ENCODE peak calls at places on chromosomes 16 and 17, in six cellular contexts. L, W, Y, B, M and C are unnamed samples.

GRCh38 chr16:20612551-20613470 is 36.6 kb upstream of the ACSM2B start:
- DNase-seq in W (no peak), Y (no peak), M (no peak), B (no peak), L (no peak), C (no peak)

GRCh38 chr17:72120878-72121163 is at the start of gene SOX9:
- DNase-seq in W (peak; percentile 81), L (no peak), B (no peak), Y (peak; percentile 98), M (no peak), C (peak; percentile 90)

GRCh38 chr17:39573447-39574298 is 34.0 kb downstream of the NEUROD2 start:
- DNase-seq in B (no peak), Y (peak; percentile 73), L (no peak), W (peak; percentile 19), M (no peak), C (no peak)

GRCh38 chr17:17785407-17785806 is 51.4 kb downstream of the SREBF1 start:
- DNase-seq in Y (no peak), M (no peak), L (no peak), W (no peak), B (no peak), C (no peak)

GRCh38 chr17:8391711-8392110 is 5.9 kb downstream of the RNF222 start:
- DNase-seq in Y (peak; percentile 63), B (no peak), M (no peak), W (no peak), L (no peak), C (no peak)

GRCh38 chr17:32275060-32276042 is 9.7 kb downstream of the RHBDL3 start:
- DNase-seq in L (no peak), B (no peak), M (no peak), Y (peak; percentile 92), W (peak; percentile 67), C (peak; percentile 12)

GRCh38 chr17:17425005-17425404 is 51.8 kb upstream of the MED9 start:
- DNase-seq in Y (no peak), M (no peak), B (no peak), L (no peak), W (no peak), C (no peak)

GRCh38 chr16:24993722-24994686 is 21.2 kb downstream of the ARHGAP17 start:
- DNase-seq in M (no peak), Y (peak; percentile 24), L (no peak), W (peak; percentile 84), B (no peak), C (no peak)

GRCh38 chr16:17552351-17552750 is 81.6 kb upstream of the XYLT1 start:
- DNase-seq in M (no peak), L (no peak), Y (no peak), W (no peak), B (no peak), C (peak; percentile 66)

GRCh38 chr17:14205992-14206461 is 30.6 kb downstream of the CDRT15 start:
- DNase-seq in W (peak; percentile 34), L (no peak), M (peak; percentile 67), B (no peak), Y (no peak), C (peak; percentile 94)

GRCh38 chr16:85749686-85750020 is 1.2 kb downstream of the C16orf74 start:
- DNase-seq in W (no peak), Y (no peak), M (no peak), B (no peak), L (no peak), C (no peak)

GRCh38 chr16:57003439-57004386 is 14.4 kb downstream of the NLRC5 start:
- DNase-seq in W (no peak), B (no peak), M (no peak), Y (no peak), L (no peak), C (no peak)

GRCh38 chr17:40122466-40122943 is 734 bp downstream of the MSL1 start:
- DNase-seq in Y (peak; percentile 70), M (no peak), W (no peak), L (no peak), B (no peak), C (no peak)

GRCh38 chr16:55922662-55923061 is 47.5 kb upstream of the CES5A start:
- DNase-seq in M (no peak), W (no peak), Y (no peak), L (no peak), B (no peak), C (no peak)

GRCh38 chr17:80919331-80920284 is 72.0 kb upstream of the CHMP6 start:
- DNase-seq in B (no peak), W (no peak), L (no peak), Y (no peak), M (no peak), C (no peak)

GRCh38 chr17:81160306-81160705 is 5.0 kb upstream of the PVALEF start:
- DNase-seq in M (no peak), B (no peak), W (no peak), Y (no peak), L (peak; percentile 11), C (no peak)